ENCODE peak calls at places on chromosomes 3 and 15, in eight cellular contexts. R is HEK293T; K is EL; Y is stimulated activated CD8-positive, alpha-beta memory T cell treated with anti-CD3 and anti-CD28 coated beads, Interleukin-15, amount 100 ng/mL, for 24 hours; E is G401; W is stomach; L is NCI-H345; D is stimulated activated CD4-positive, alpha-beta T cell treated with anti-CD3 and anti-CD28 coated beads, Interleukin-4, amount 100 ng/mL, for 4 hours. Q is an unnamed sample.

GRCh38 chr3:124764746-124765145 is 34.5 kb downstream of the UMPS start:
- DNase-seq in R (no peak), K (no peak), Y (no peak), E (peak), W (no peak), L (no peak), D (no peak), Q (no peak)

GRCh38 chr3:55654123-55654787 is 167.1 kb upstream of the WNT5A start:
- DNase-seq in R (no peak), K (no peak), Y (no peak), E (peak), W (no peak), L (no peak), D (no peak), Q (no peak)

GRCh38 chr3:105022813-105023212 is 343.9 kb upstream of the ALCAM start:
- DNase-seq in R (no peak), K (no peak), Y (no peak), E (no peak), W (no peak), L (no peak), D (no peak), Q (no peak)

GRCh38 chr3:11618897-11619296 is 24.8 kb downstream of the VGLL4 start:
- DNase-seq in R (no peak), K (no peak), Y (no peak), E (no peak), W (peak), L (no peak), D (no peak), Q (no peak)

GRCh38 chr3:187746059-187746453 is 788 bp upstream of the BCL6 start:
- DNase-seq in R (no peak), K (no peak), Y (no peak), E (no peak), W (no peak), L (no peak), D (no peak), Q (no peak)

GRCh38 chr15:98554272-98555172 is 93.8 kb upstream of the IGF1R start:
- DNase-seq in R (no peak), K (no peak), Y (no peak), E (no peak), W (no peak), L (no peak), D (no peak), Q (peak)

GRCh38 chr15:42155546-42156265 is 730 bp downstream of the PLA2G4F start:
- DNase-seq in R (no peak), K (no peak), Y (no peak), E (no peak), W (peak), L (no peak), D (no peak), Q (no peak)

GRCh38 chr15:32838820-32839219 is 121.0 kb downstream of the GREM1 start:
- DNase-seq in R (no peak), K (peak), Y (no peak), E (peak), W (no peak), L (no peak), D (no peak), Q (no peak)

GRCh38 chr15:85041230-85041629 is 59.6 kb downstream of the PDE8A start:
- DNase-seq in R (no peak), K (no peak), Y (no peak), E (no peak), W (no peak), L (no peak), D (no peak), Q (no peak)

GRCh38 chr3:180252683-180253082 is 215.9 kb upstream of the PEX5L start:
- DNase-seq in R (no peak), K (no peak), Y (no peak), E (no peak), W (no peak), L (peak), D (no peak), Q (no peak)

GRCh38 chr15:71874245-71874644 is 63.9 kb downstream of the NR2E3 start:
- DNase-seq in R (no peak), K (no peak), Y (no peak), E (no peak), W (no peak), L (no peak), D (no peak), Q (no peak)

GRCh38 chr3:29597376-29598008 is 316.6 kb downstream of the RBMS3 start:
- DNase-seq in R (no peak), K (no peak), Y (no peak), E (no peak), W (no peak), L (no peak), D (no peak), Q (no peak)

GRCh38 chr3:62046326-62046725 is 327.0 kb downstream of the FEZF2 start:
- DNase-seq in R (no peak), K (peak), Y (no peak), E (no peak), W (no peak), L (no peak), D (no peak), Q (no peak)

GRCh38 chr3:188296761-188297689 is 143.1 kb downstream of the LPP start:
- DNase-seq in R (no peak), K (peak), Y (no peak), E (no peak), W (no peak), L (no peak), D (no peak), Q (peak)

GRCh38 chr3:78204977-78205376 is 1165.1 kb downstream of the ROBO2 start:
- DNase-seq in R (peak), K (peak), Y (no peak), E (no peak), W (no peak), L (peak), D (no peak), Q (peak)

GRCh38 chr3:58492385-58492970 is 582 bp downstream of the KCTD6 start:
- DNase-seq in R (no peak), K (peak), Y (no peak), E (no peak), W (no peak), L (peak), D (peak), Q (no peak)